ENCODE peak calls at places on chromosomes 16 and 17, in five cellular contexts. One of them, this sample, is unnamed.

GRCh38 chr17:44108440-44109311 is 14.8 kb downstream of the HDAC5 start:
- DNase-seq in globus pallidus: no peak
- DNase-seq in naive thymus-derived CD8-positive, alpha-beta T cell: no peak
- DNase-seq in activated B cell treated with CpG ODN at 0.5 μM for 24 hours: no peak
- DNase-seq in T1000: peak
- DNase-seq in this sample: no peak

GRCh38 chr17:4483012-4483840 is 15.5 kb upstream of the SPNS2 start:
- DNase-seq in globus pallidus: no peak
- DNase-seq in naive thymus-derived CD8-positive, alpha-beta T cell: no peak
- DNase-seq in activated B cell treated with CpG ODN at 0.5 μM for 24 hours: no peak
- DNase-seq in T1000: no peak
- DNase-seq in this sample: no peak

GRCh38 chr17:13704333-13704732 is 102.6 kb upstream of the HS3ST3A1 start:
- DNase-seq in globus pallidus: no peak
- DNase-seq in naive thymus-derived CD8-positive, alpha-beta T cell: no peak
- DNase-seq in activated B cell treated with CpG ODN at 0.5 μM for 24 hours: no peak
- DNase-seq in T1000: no peak
- DNase-seq in this sample: no peak

GRCh38 chr16:27242868-27243590 is 25.5 kb downstream of the NSMCE1 start:
- DNase-seq in globus pallidus: peak
- DNase-seq in naive thymus-derived CD8-positive, alpha-beta T cell: no peak
- DNase-seq in activated B cell treated with CpG ODN at 0.5 μM for 24 hours: no peak
- DNase-seq in T1000: no peak
- DNase-seq in this sample: no peak

GRCh38 chr17:76107507-76107906 is 3.9 kb upstream of the EXOC7 start:
- DNase-seq in globus pallidus: no peak
- DNase-seq in naive thymus-derived CD8-positive, alpha-beta T cell: no peak
- DNase-seq in activated B cell treated with CpG ODN at 0.5 μM for 24 hours: no peak
- DNase-seq in T1000: no peak
- DNase-seq in this sample: no peak

GRCh38 chr16:55642611-55643010 is 13.2 kb upstream of the SLC6A2 start:
- DNase-seq in globus pallidus: no peak
- DNase-seq in naive thymus-derived CD8-positive, alpha-beta T cell: no peak
- DNase-seq in activated B cell treated with CpG ODN at 0.5 μM for 24 hours: no peak
- DNase-seq in T1000: no peak
- DNase-seq in this sample: no peak

GRCh38 chr17:41617698-41618097 is 5.1 kb upstream of the KRT16 start:
- DNase-seq in globus pallidus: no peak
- DNase-seq in naive thymus-derived CD8-positive, alpha-beta T cell: peak
- DNase-seq in activated B cell treated with CpG ODN at 0.5 μM for 24 hours: no peak
- DNase-seq in T1000: no peak
- DNase-seq in this sample: no peak

GRCh38 chr17:77126519-77126918 is 14.2 kb upstream of the SEC14L1 start:
- DNase-seq in globus pallidus: no peak
- DNase-seq in naive thymus-derived CD8-positive, alpha-beta T cell: no peak
- DNase-seq in activated B cell treated with CpG ODN at 0.5 μM for 24 hours: no peak
- DNase-seq in T1000: no peak
- DNase-seq in this sample: no peak

GRCh38 chr17:10025976-10026785 is 121.1 kb upstream of the RCVRN start:
- DNase-seq in globus pallidus: peak
- DNase-seq in naive thymus-derived CD8-positive, alpha-beta T cell: no peak
- DNase-seq in activated B cell treated with CpG ODN at 0.5 μM for 24 hours: no peak
- DNase-seq in T1000: no peak
- DNase-seq in this sample: no peak

GRCh38 chr17:61444831-61445230 is 7.4 kb upstream of the TBX4 start:
- DNase-seq in globus pallidus: no peak
- DNase-seq in naive thymus-derived CD8-positive, alpha-beta T cell: no peak
- DNase-seq in activated B cell treated with CpG ODN at 0.5 μM for 24 hours: no peak
- DNase-seq in T1000: peak
- DNase-seq in this sample: no peak

GRCh38 chr16:82083710-82084353 is 48.8 kb downstream of the HSD17B2 start:
- DNase-seq in globus pallidus: no peak
- DNase-seq in naive thymus-derived CD8-positive, alpha-beta T cell: no peak
- DNase-seq in activated B cell treated with CpG ODN at 0.5 μM for 24 hours: no peak
- DNase-seq in T1000: no peak
- DNase-seq in this sample: no peak

GRCh38 chr16:76226481-76226880 is 50.7 kb upstream of the CNTNAP4 start:
- DNase-seq in globus pallidus: no peak
- DNase-seq in naive thymus-derived CD8-positive, alpha-beta T cell: no peak
- DNase-seq in activated B cell treated with CpG ODN at 0.5 μM for 24 hours: no peak
- DNase-seq in T1000: no peak
- DNase-seq in this sample: no peak

GRCh38 chr17:37833237-37833859 is 88.5 kb upstream of the HNF1B start:
- DNase-seq in globus pallidus: no peak
- DNase-seq in naive thymus-derived CD8-positive, alpha-beta T cell: no peak
- DNase-seq in activated B cell treated with CpG ODN at 0.5 μM for 24 hours: no peak
- DNase-seq in T1000: no peak
- DNase-seq in this sample: no peak

GRCh38 chr16:88049020-88049419 is 97.8 kb downstream of the BANP start:
- DNase-seq in globus pallidus: no peak
- DNase-seq in naive thymus-derived CD8-positive, alpha-beta T cell: no peak
- DNase-seq in activated B cell treated with CpG ODN at 0.5 μM for 24 hours: no peak
- DNase-seq in T1000: no peak
- DNase-seq in this sample: no peak

GRCh38 chr16:84754353-84754856 is 54.6 kb downstream of the USP10 start:
- DNase-seq in globus pallidus: peak
- DNase-seq in naive thymus-derived CD8-positive, alpha-beta T cell: peak
- DNase-seq in activated B cell treated with CpG ODN at 0.5 μM for 24 hours: no peak
- DNase-seq in T1000: peak
- DNase-seq in this sample: peak